ENCODE peak calls at places on chromosomes 6 and 20, in nine cellular contexts. L is Panc1, I is foreskin keratinocyte, Q is ovary, S is tibial artery, A is cardiac muscle cell, M is prostate gland, T is pancreas, U is GM23338. Y is an unnamed sample.

GRCh38 chr6:28565823-28566526 is 40.3 kb downstream of the GPX5 start:
- DNase-seq in L (no peak), I (no peak), Q (no peak), S (no peak), A (no peak), M (no peak), T (no peak), U (no peak), Y (no peak)

GRCh38 chr20:1430004-1430451 is 36.6 kb downstream of the NSFL1C start:
- DNase-seq in L (no peak), I (no peak), Q (no peak), S (no peak), A (no peak), M (no peak), T (no peak), U (no peak), Y (no peak)

GRCh38 chr6:33088931-33089640 is 13.3 kb downstream of the HLA-DPB1 start:
- DNase-seq in L (no peak), I (no peak), Q (no peak), S (no peak), A (no peak), M (no peak), T (no peak), U (no peak), Y (no peak)

GRCh38 chr6:20217476-20217855 is 5.2 kb upstream of the MBOAT1 start:
- DNase-seq in L (no peak), I (no peak), Q (no peak), S (no peak), A (peak; percentile 49), M (no peak), T (no peak), U (no peak), Y (no peak)

GRCh38 chr6:7697820-7698623 is 27.9 kb upstream of the BMP6 start:
- DNase-seq in L (no peak), I (peak; percentile 65), Q (no peak), S (peak; percentile 82), A (no peak), M (no peak), T (no peak), U (peak; percentile 29), Y (no peak)

GRCh38 chr20:58759947-58760346 is 67.3 kb downstream of the NPEPL1 start:
- DNase-seq in L (no peak), I (no peak), Q (no peak), S (no peak), A (no peak), M (no peak), T (no peak), U (no peak), Y (no peak)

GRCh38 chr20:9319687-9320384 is 194.6 kb upstream of the LAMP5 start:
- DNase-seq in L (no peak), I (no peak), Q (no peak), S (no peak), A (no peak), M (no peak), T (no peak), U (no peak), Y (no peak)

GRCh38 chr20:62977613-62978558 is 25.4 kb downstream of the SLC17A9 start:
- DNase-seq in L (no peak), I (no peak), Q (no peak), S (no peak), A (no peak), M (no peak), T (no peak), U (no peak), Y (no peak)

GRCh38 chr6:6351626-6352025 is 31.2 kb upstream of the F13A1 start:
- DNase-seq in L (no peak), I (peak; percentile 7), Q (no peak), S (no peak), A (peak; percentile 23), M (no peak), T (no peak), U (peak; percentile 15), Y (no peak)

GRCh38 chr6:111844921-111845320 is 28.3 kb downstream of the FYN start:
- DNase-seq in L (no peak), I (no peak), Q (no peak), S (no peak), A (no peak), M (no peak), T (no peak), U (peak; percentile 66), Y (no peak)

GRCh38 chr6:121435444-121436069 is at the start of gene GJA1:
- DNase-seq in L (peak; percentile 74), I (peak; percentile 86), Q (peak; percentile 62), S (peak; percentile 78), A (peak; percentile 73), M (peak; percentile 66), T (no peak), U (peak; percentile 92), Y (no peak)

GRCh38 chr6:111673086-111673485 is 67.4 kb upstream of the TRAF3IP2 start:
- DNase-seq in L (no peak), I (no peak), Q (no peak), S (no peak), A (no peak), M (no peak), T (no peak), U (no peak), Y (no peak)

GRCh38 chr6:94636780-94637385 is 940.5 kb upstream of the MANEA start:
- DNase-seq in L (peak; percentile 17), I (peak; percentile 47), Q (no peak), S (no peak), A (peak; percentile 32), M (no peak), T (no peak), U (peak; percentile 67), Y (no peak)
- TF ChIP-seq CTCF in L (peak; percentile 63), I (peak; percentile 68), Q (no peak), S (no peak), A (no peak), M (no peak), T (no peak), U (peak; percentile 72), Y (no peak)

GRCh38 chr20:10640897-10641296 is 32.9 kb downstream of the JAG1 start:
- DNase-seq in L (no peak), I (peak; percentile 14), Q (no peak), S (no peak), A (no peak), M (no peak), T (no peak), U (no peak), Y (no peak)
- H3K27ac ChIP-seq in L (no peak overlapping the region), I (no peak overlapping the region), Q (no peak overlapping the region), S (peak overlapping the region; percentile 99), A (peak overlapping the region; percentile 51), M (no peak overlapping the region), T (no peak overlapping the region), U (no peak overlapping the region), Y (no peak overlapping the region)

GRCh38 chr6:42984001-42984923 is at the start of gene PPP2R5D:
- DNase-seq in L (peak; percentile 93), I (peak; percentile 98), Q (peak; percentile 96), S (peak; percentile 99), A (peak; percentile 99), M (peak; percentile 98), T (peak; percentile 96), U (peak; percentile 100), Y (peak; percentile 98)
- TF ChIP-seq CTCF in L (no peak), I (no peak), Q (no peak), S (no peak), A (no peak), M (peak; percentile 36), T (no peak), U (no peak), Y (no peak)

GRCh38 chr6:118750143-118750542 is 98.8 kb upstream of the CEP85L start:
- DNase-seq in L (no peak), I (no peak), Q (no peak), S (no peak), A (no peak), M (no peak), T (no peak), U (no peak), Y (no peak)

GRCh38 chr6:118746100-118746874 is 94.9 kb upstream of the CEP85L start:
- DNase-seq in L (no peak), I (no peak), Q (no peak), S (no peak), A (no peak), M (no peak), T (no peak), U (no peak), Y (peak; percentile 62)

GRCh38 chr6:118745156-118745555 is 93.8 kb upstream of the CEP85L start:
- DNase-seq in L (no peak), I (no peak), Q (no peak), S (no peak), A (no peak), M (no peak), T (no peak), U (no peak), Y (no peak)

GRCh38 chr6:118751072-118751471 is 99.7 kb upstream of the CEP85L start:
- DNase-seq in L (no peak), I (no peak), Q (no peak), S (no peak), A (no peak), M (no peak), T (no peak), U (no peak), Y (no peak)

GRCh38 chr6:118748311-118749062 is 97.1 kb upstream of the CEP85L start:
- DNase-seq in L (no peak), I (no peak), Q (peak; percentile 67), S (no peak), A (no peak), M (no peak), T (peak; percentile 47), U (peak; percentile 53), Y (no peak)
- H3K27ac ChIP-seq in L (no peak overlapping the region), I (no peak overlapping the region), Q (peak overlapping the region; percentile 15), S (no peak overlapping the region), A (no peak overlapping the region), M (no peak overlapping the region), T (peak overlapping the region; percentile 39), U (peak overlapping the region; percentile 22), Y (no peak overlapping the region)